ENCODE peak calls at places on chromosome 2, in six cellular contexts. E is hepatocyte, N is GM23248, G is neural progenitor cell, P is OCI-LY7, L is SK-N-SH. D is an unnamed sample.

GRCh38 chr2:29115797-29116781 is 874 bp downstream of the CLIP4 start:
- DNase-seq in E (peak; percentile 78), L (peak; percentile 68), N (peak; percentile 83), G (peak; percentile 41), P (no peak), D (peak; percentile 82)

GRCh38 chr2:187982668-187983067 is 309.0 kb upstream of the GULP1 start:
- DNase-seq in E (peak; percentile 15), L (no peak), P (no peak), N (peak; percentile 88), G (no peak), D (peak; percentile 96)

GRCh38 chr2:241132549-241133435 is 16.5 kb downstream of the PASK start:
- DNase-seq in E (no peak), P (no peak), N (no peak), L (no peak), G (no peak), D (no peak)

GRCh38 chr2:60118061-60118460 is 435.4 kb downstream of the BCL11A start:
- DNase-seq in L (no peak), N (no peak), P (no peak), G (no peak), E (no peak), D (no peak)

GRCh38 chr2:95300391-95300938 is 3.3 kb downstream of the KCNIP3 start:
- DNase-seq in L (no peak), E (no peak), G (no peak), P (no peak), N (no peak), D (no peak)

GRCh38 chr2:86087936-86088850 is 17.5 kb downstream of the POLR1A start:
- DNase-seq in L (peak; percentile 49), N (no peak), G (no peak), E (no peak), P (no peak), D (no peak)

GRCh38 chr2:66170681-66171234 is 264.2 kb upstream of the MEIS1 start:
- DNase-seq in N (no peak), E (no peak), P (no peak), G (no peak), L (no peak), D (no peak)

GRCh38 chr2:95393901-95394300 is 8.6 kb upstream of the FAHD2A start:
- DNase-seq in N (no peak), P (no peak), G (no peak), E (no peak), L (no peak), D (no peak)

GRCh38 chr2:238584617-238585016 is 157.9 kb downstream of the ASB1 start:
- DNase-seq in N (no peak), P (no peak), G (no peak), L (no peak), E (no peak), D (no peak)

GRCh38 chr2:66017763-66018162 is 417.2 kb upstream of the MEIS1 start:
- DNase-seq in N (no peak), L (no peak), E (no peak), G (no peak), P (no peak), D (no peak)

GRCh38 chr2:62305421-62306176 is 109.7 kb downstream of the B3GNT2 start:
- DNase-seq in G (no peak), N (peak; percentile 16), P (no peak), L (peak; percentile 40), E (peak; percentile 20), D (no peak)

GRCh38 chr2:142065700-142066099 is 65.1 kb downstream of the LRP1B start:
- DNase-seq in P (no peak), G (no peak), E (no peak), L (no peak), N (no peak), D (no peak)

GRCh38 chr2:72142743-72143440 is 4.8 kb downstream of the CYP26B1 start:
- DNase-seq in N (peak; percentile 67), L (peak; percentile 61), E (peak; percentile 86), P (no peak), G (peak; percentile 85), D (no peak)

GRCh38 chr2:178256382-178257053 is 62.2 kb downstream of the OSBPL6 start:
- DNase-seq in P (no peak), N (no peak), G (peak; percentile 56), L (no peak), E (no peak), D (no peak)

GRCh38 chr2:48543895-48544294 is 13.9 kb downstream of the STON1 start:
- DNase-seq in E (no peak), P (no peak), N (no peak), G (no peak), L (no peak), D (no peak)

GRCh38 chr2:113137827-113138226 is 10.4 kb downstream of the IL1RN start:
- DNase-seq in L (no peak), N (no peak), E (no peak), G (no peak), P (no peak), D (no peak)

GRCh38 chr2:170394988-170395387 is 217.0 kb downstream of the MYO3B start:
- DNase-seq in N (no peak), E (no peak), L (no peak), P (no peak), G (no peak), D (no peak)

GRCh38 chr2:166224197-166224596 is 96.4 kb upstream of the SCN1A start:
- DNase-seq in E (no peak), P (no peak), N (no peak), L (no peak), G (no peak), D (no peak)

GRCh38 chr2:74010087-74010541 is 25.4 kb downstream of the TET3 start:
- DNase-seq in N (no peak), P (no peak), L (peak; percentile 59), G (no peak), E (peak; percentile 37), D (no peak)

GRCh38 chr2:119259296-119259860 is 35.7 kb downstream of the STEAP3 start:
- DNase-seq in P (no peak), G (peak; percentile 56), E (no peak), N (no peak), L (peak; percentile 1), D (no peak)

GRCh38 chr2:187943772-187944369 is 347.8 kb upstream of the GULP1 start:
- DNase-seq in L (no peak), N (no peak), E (no peak), G (no peak), P (no peak), D (no peak)

GRCh38 chr2:230512955-230513748 is 97.2 kb downstream of the SP100 start:
- DNase-seq in G (no peak), P (no peak), N (no peak), E (peak; percentile 41), L (no peak), D (no peak)

GRCh38 chr2:46942891-46943626 is 27.5 kb upstream of the MCFD2 start:
- DNase-seq in L (no peak), N (peak; percentile 16), P (no peak), E (no peak), G (no peak), D (peak; percentile 18)

GRCh38 chr2:151437630-151438029 is 27.9 kb downstream of the RIF1 start:
- DNase-seq in P (peak; percentile 44), L (peak; percentile 28), N (peak; percentile 36), E (peak; percentile 18), G (peak; percentile 2), D (peak; percentile 18)

GRCh38 chr2:168640039-168640438 is 162.4 kb upstream of the NOSTRIN start:
- DNase-seq in E (no peak), P (no peak), L (no peak), N (no peak), G (no peak), D (no peak)

GRCh38 chr2:168639024-168639423 is 163.4 kb upstream of the NOSTRIN start:
- DNase-seq in P (no peak), E (peak; percentile 28), L (no peak), G (no peak), N (no peak), D (no peak)

GRCh38 chr2:168642873-168643272 is 159.6 kb upstream of the NOSTRIN start:
- DNase-seq in N (no peak), P (no peak), G (no peak), E (no peak), L (no peak), D (no peak)

GRCh38 chr2:168641636-168642035 is 160.8 kb upstream of the NOSTRIN start:
- DNase-seq in P (no peak), E (no peak), N (peak; percentile 40), G (no peak), L (no peak), D (no peak)

GRCh38 chr2:168639501-168639900 is 162.9 kb upstream of the NOSTRIN start:
- DNase-seq in P (no peak), E (peak; percentile 82), G (peak; percentile 43), L (no peak), N (peak; percentile 33), D (no peak)
- TF ChIP-seq EZH2phosphoT487 in P (no peak), E (no peak), G (no peak), L (no peak), N (no peak), D (no peak)

GRCh38 chr2:235937092-235937491 is 231.1 kb downstream of the GBX2 start:
- DNase-seq in E (no peak), N (no peak), L (no peak), G (peak; percentile 36), P (no peak), D (no peak)
- H3K36me3 ChIP-seq in E (no peaks in the 10 kb centered on the region), N (no peaks in the 10 kb centered on the region), L (peaks cover 3% of the 10 kb centered on the region), G (no peaks in the 10 kb centered on the region), P (no peaks in the 10 kb centered on the region), D (no peaks in the 10 kb centered on the region)

GRCh38 chr2:42929985-42930581 is 137.7 kb upstream of the HAAO start:
- DNase-seq in G (no peak), N (peak; percentile 89), P (no peak), L (no peak), E (no peak), D (no peak)
- H3K4me2 ChIP-seq in G (peak overlapping the region; percentile 21), N (peak overlapping the region; percentile 74), P (no peak overlapping the region), L (no peak overlapping the region), E (peak overlapping the region; percentile 38), D (no peak overlapping the region)

DNA sequence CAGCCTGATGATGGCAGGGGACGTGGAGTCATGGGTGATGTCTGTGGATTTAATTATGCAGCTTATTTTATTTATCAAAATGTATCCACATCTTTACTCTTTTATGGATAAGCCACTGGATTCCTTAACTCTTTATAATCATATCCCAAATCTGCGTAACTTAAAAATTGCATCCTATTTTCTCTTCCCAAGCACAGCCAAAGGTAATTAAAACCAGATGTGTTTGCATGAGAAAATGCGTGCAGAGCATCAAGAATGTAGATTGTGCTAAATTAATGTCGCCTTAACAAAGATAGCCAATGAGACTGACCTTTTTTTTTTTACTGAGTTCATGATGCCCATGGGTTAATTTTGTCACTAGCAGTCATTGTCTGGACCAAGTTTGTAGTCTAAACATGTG is 10.0 kb downstream of the SH3RF3 start:
- DNase-seq in G (no peak), N (no peak), L (no peak), P (no peak), E (no peak), D (no peak)
- TF ChIP-seq EZH2phosphoT487 in G (no peak), N (no peak), L (no peak), P (no peak), E (no peak), D (no peak)

D was measured in MM.1S.